ENCODE peak calls at places on chromosome 9, in four cellular contexts. One of them, this sample, is unnamed.

GRCh38 chr9:92735907-92736600 is 28.6 kb downstream of the BICD2 start:
- DNase-seq in right atrium auricular region: no peak
- DNase-seq in bronchial epithelial cell: peak
- DNase-seq in NCI-H1105 treated with DMSO at 0.1 percent for 48 hours: no peak
- DNase-seq in this sample: no peak

GRCh38 chr9:73176450-73176875 is 24.8 kb downstream of the ANXA1 start:
- DNase-seq in right atrium auricular region: no peak
- DNase-seq in bronchial epithelial cell: peak
- DNase-seq in NCI-H1105 treated with DMSO at 0.1 percent for 48 hours: no peak
- DNase-seq in this sample: peak

GRCh38 chr9:34688329-34689161 is 2.5 kb downstream of the CCL19 start:
- DNase-seq in right atrium auricular region: no peak
- DNase-seq in bronchial epithelial cell: no peak
- DNase-seq in NCI-H1105 treated with DMSO at 0.1 percent for 48 hours: no peak
- DNase-seq in this sample: no peak

GRCh38 chr9:92292338-92293074 is 991 bp downstream of the IARS1 start:
- DNase-seq in right atrium auricular region: no peak
- DNase-seq in bronchial epithelial cell: peak
- DNase-seq in NCI-H1105 treated with DMSO at 0.1 percent for 48 hours: no peak
- DNase-seq in this sample: peak

GRCh38 chr9:93920401-93920800 is 34.8 kb downstream of the BARX1 start:
- DNase-seq in right atrium auricular region: no peak
- DNase-seq in bronchial epithelial cell: no peak
- DNase-seq in NCI-H1105 treated with DMSO at 0.1 percent for 48 hours: no peak
- DNase-seq in this sample: no peak

GRCh38 chr9:93325307-93326035 is 126.0 kb upstream of the FAM120A start:
- DNase-seq in right atrium auricular region: no peak
- DNase-seq in bronchial epithelial cell: no peak
- DNase-seq in NCI-H1105 treated with DMSO at 0.1 percent for 48 hours: no peak
- DNase-seq in this sample: no peak

GRCh38 chr9:35306281-35306680 is 144.5 kb downstream of the UNC13B start:
- DNase-seq in right atrium auricular region: no peak
- DNase-seq in bronchial epithelial cell: no peak
- DNase-seq in NCI-H1105 treated with DMSO at 0.1 percent for 48 hours: no peak
- DNase-seq in this sample: no peak

GRCh38 chr9:25557645-25558300 is 120.5 kb downstream of the TUSC1 start:
- DNase-seq in right atrium auricular region: no peak
- DNase-seq in bronchial epithelial cell: no peak
- DNase-seq in NCI-H1105 treated with DMSO at 0.1 percent for 48 hours: no peak
- DNase-seq in this sample: no peak

GRCh38 chr9:116355153-116355827 is 201.7 kb downstream of the PAPPA start:
- DNase-seq in right atrium auricular region: peak
- DNase-seq in bronchial epithelial cell: peak
- DNase-seq in NCI-H1105 treated with DMSO at 0.1 percent for 48 hours: no peak
- DNase-seq in this sample: peak

GRCh38 chr9:125755340-125755739 is 8.2 kb downstream of the PBX3 start:
- DNase-seq in right atrium auricular region: no peak
- DNase-seq in bronchial epithelial cell: no peak
- DNase-seq in NCI-H1105 treated with DMSO at 0.1 percent for 48 hours: peak
- DNase-seq in this sample: no peak

GRCh38 chr9:126532951-126533910 is 80.5 kb upstream of the LMX1B start:
- DNase-seq in right atrium auricular region: no peak
- DNase-seq in bronchial epithelial cell: no peak
- DNase-seq in NCI-H1105 treated with DMSO at 0.1 percent for 48 hours: no peak
- DNase-seq in this sample: no peak

GRCh38 chr9:131624636-131625241 is 79.4 kb downstream of the PRRT1B start:
- DNase-seq in right atrium auricular region: peak
- DNase-seq in bronchial epithelial cell: no peak
- DNase-seq in NCI-H1105 treated with DMSO at 0.1 percent for 48 hours: no peak
- DNase-seq in this sample: no peak

GRCh38 chr9:131773911-131774379 is 34.1 kb upstream of the RAPGEF1 start:
- DNase-seq in right atrium auricular region: no peak
- DNase-seq in bronchial epithelial cell: peak
- DNase-seq in NCI-H1105 treated with DMSO at 0.1 percent for 48 hours: no peak
- DNase-seq in this sample: peak

GRCh38 chr9:133848471-133848870 is 110.3 kb upstream of the SARDH start:
- DNase-seq in right atrium auricular region: no peak
- DNase-seq in bronchial epithelial cell: no peak
- DNase-seq in NCI-H1105 treated with DMSO at 0.1 percent for 48 hours: no peak
- DNase-seq in this sample: no peak

GRCh38 chr9:4857163-4857562 is 64.4 kb downstream of the RCL1 start:
- DNase-seq in right atrium auricular region: no peak
- DNase-seq in bronchial epithelial cell: no peak
- DNase-seq in NCI-H1105 treated with DMSO at 0.1 percent for 48 hours: no peak
- DNase-seq in this sample: no peak

GRCh38 chr9:121300283-121301119 is 32.5 kb downstream of the GSN start:
- DNase-seq in right atrium auricular region: no peak
- DNase-seq in bronchial epithelial cell: no peak
- DNase-seq in NCI-H1105 treated with DMSO at 0.1 percent for 48 hours: no peak
- DNase-seq in this sample: no peak